ENCODE peak calls at places on chromosomes 7 and 10, in seven cellular contexts. Q is ascending aorta, N is heart left ventricle, B is spleen, F is mammary epithelial cell, U is HAP-1, L is esophagus squamous epithelium. T is an unnamed sample. For H3K27me3, H3K4me1 and H3K9me3, the result is how much of the 10 kb centered on the place peaks cover.

GRCh38 chr7:146176790-146177189 is 60.2 kb downstream of the CNTNAP2 start:
- DNase-seq in B (no peak), N (no peak), F (no peak), Q (no peak), U (no peak), L (no peak), T (no peak)

GRCh38 chr7:150978136-150978789 is at the start of gene KCNH2:
- DNase-seq in F (no peak), N (peak), L (no peak), B (no peak), Q (no peak), U (peak), T (no peak)

GRCh38 chr10:121668336-121669009 is 70.2 kb upstream of the FGFR2 start:
- DNase-seq in B (no peak), L (no peak), N (peak), U (no peak), Q (peak), F (peak), T (peak)

GRCh38 chr10:113386005-113386404 is 166.8 kb upstream of the HABP2 start:
- DNase-seq in N (no peak), F (peak), U (no peak), Q (peak), L (no peak), B (no peak), T (no peak)

GRCh38 chr10:115936926-115937755 is 335.9 kb downstream of the GFRA1 start:
- DNase-seq in B (no peak), Q (no peak), U (no peak), F (peak), L (no peak), N (no peak), T (no peak)

GRCh38 chr10:121988361-121989324 is at the start of gene TACC2:
- DNase-seq in N (no peak), B (no peak), F (no peak), U (no peak), L (no peak), Q (no peak), T (no peak)

GRCh38 chr10:114297136-114297705 is 58.2 kb downstream of the VWA2 start:
- DNase-seq in L (no peak), Q (no peak), F (no peak), U (no peak), N (no peak), B (peak), T (no peak)

GRCh38 chr10:24448351-24449009 is 239.5 kb downstream of the KIAA1217 start:
- DNase-seq in U (no peak), F (peak), L (no peak), B (no peak), Q (no peak), N (no peak), T (no peak)

GRCh38 chr7:135644154-135644553 is 18.2 kb upstream of the STMP1 start:
- DNase-seq in B (no peak), L (no peak), N (no peak), F (no peak), U (no peak), Q (no peak), T (no peak)

GRCh38 chr7:128841961-128842673 is 11.9 kb downstream of the FLNC start:
- DNase-seq in U (peak), B (no peak), L (no peak), F (no peak), N (no peak), Q (no peak), T (no peak)

GRCh38 chr7:27148776-27149641 is 1.4 kb upstream of the HOXA6 start:
- DNase-seq in B (peak), Q (peak), F (peak), L (no peak), U (peak), N (no peak), T (no peak)

GRCh38 chr10:15439381-15439837 is 68.3 kb upstream of the FAM171A1 start:
- DNase-seq in B (no peak), N (peak), F (peak), L (no peak), Q (peak), U (no peak), T (peak)

GRCh38 chr10:71771821-71772617 is 1.3 kb downstream of the VSIR start:
- DNase-seq in Q (peak), U (no peak), B (no peak), F (peak), L (no peak), N (peak), T (no peak)

GRCh38 chr7:94923412-94923811 is 16.0 kb downstream of the PPP1R9A start:
- DNase-seq in Q (no peak), B (no peak), U (no peak), L (no peak), F (no peak), N (no peak), T (no peak)

GRCh38 chr10:69449841-69450240 is 1.4 kb upstream of the TSPAN15 start:
- DNase-seq in N (peak), B (peak), L (no peak), U (peak), Q (peak), F (no peak), T (peak)

GRCh38 chr10:69172241-69172998 is 7.6 kb upstream of the SUPV3L1 start:
- DNase-seq in U (no peak), Q (no peak), L (no peak), B (no peak), N (no peak), F (no peak), T (no peak)

GRCh38 chr10:114730291-114730690 is 72.2 kb upstream of the ABLIM1 start:
- DNase-seq in L (no peak), F (no peak), B (no peak), Q (no peak), N (no peak), U (no peak), T (no peak)

GRCh38 chr7:147276783-147277370 is 1160.3 kb downstream of the CNTNAP2 start:
- DNase-seq in L (no peak), Q (no peak), F (no peak), U (no peak), N (no peak), B (no peak), T (no peak)

GRCh38 chr7:158685727-158686126 is 18.9 kb downstream of the NCAPG2 start:
- DNase-seq in L (no peak), F (no peak), Q (no peak), N (no peak), B (no peak), U (no peak), T (no peak)

GRCh38 chr7:37408241-37408884 is 40.3 kb downstream of the ELMO1 start:
- DNase-seq in L (no peak), U (no peak), Q (no peak), N (no peak), B (no peak), F (no peak), T (no peak)

GRCh38 chr10:15856328-15857000 is 3.8 kb downstream of the MINDY3 start:
- DNase-seq in L (no peak), B (no peak), Q (no peak), N (no peak), F (no peak), U (peak), T (no peak)

GRCh38 chr10:5556576-5556975 is 31.8 kb downstream of the CALML3 start:
- DNase-seq in Q (no peak), F (no peak), L (no peak), N (no peak), U (no peak), B (peak), T (no peak)

GRCh38 chr7:36642414-36642813 is 81.9 kb downstream of the AOAH start:
- DNase-seq in U (no peak), F (no peak), Q (no peak), N (no peak), L (no peak), B (no peak), T (no peak)

GRCh38 chr10:32139223-32140073 is 83.2 kb upstream of the KIF5B start:
- DNase-seq in F (peak), B (peak), L (peak), U (peak), Q (peak), N (peak), T (peak)

GRCh38 chr7:1679326-1679965 is 9.4 kb downstream of the ELFN1 start:
- DNase-seq in B (no peak), F (no peak), U (no peak), L (no peak), Q (no peak), N (peak), T (no peak)

GRCh38 chr7:93574646-93575554 is at the start of gene CALCR:
- DNase-seq in Q (no peak), F (no peak), B (no peak), U (no peak), L (no peak), N (no peak), T (no peak)

GRCh38 chr10:109721401-109722028 is 201.8 kb downstream of the XPNPEP1 start:
- DNase-seq in U (no peak), N (no peak), Q (no peak), L (no peak), B (no peak), F (no peak), T (no peak)

GRCh38 chr7:66756859-66757258 is 16.3 kb downstream of the RABGEF1 start:
- DNase-seq in L (no peak), U (no peak), B (no peak), N (no peak), Q (no peak), F (no peak), T (no peak)

GRCh38 chr7:126804604-126805003 is 448.1 kb downstream of the GRM8 start:
- DNase-seq in U (no peak), L (no peak), F (no peak), N (no peak), Q (no peak), B (no peak), T (no peak)

GRCh38 chr7:94458041-94458440 is 51.6 kb upstream of the CASD1 start:
- DNase-seq in U (no peak), N (no peak), L (no peak), F (no peak), B (no peak), Q (no peak), T (no peak)

GRCh38 chr7:66859794-66860645 is 61.0 kb upstream of the TMEM248 start:
- DNase-seq in B (no peak), U (no peak), F (no peak), N (no peak), L (no peak), Q (no peak), T (no peak)

GRCh38 chr10:117548191-117548668 is 5.7 kb downstream of the EMX2 start:
- DNase-seq in F (no peak), U (no peak), B (no peak), Q (no peak), L (no peak), N (no peak), T (no peak)
- H3K27me3 ChIP-seq in F (half or more), U (under half), B (half or more), Q (under half), L (half or more), N (half or more), T (half or more)

GRCh38 chr7:47538846-47539311 is 43.0 kb downstream of the TNS3 start:
- DNase-seq in N (no peak), U (no peak), Q (no peak), B (peak), L (no peak), F (no peak), T (no peak)

GRCh38 chr7:47540053-47540386 is 41.9 kb downstream of the TNS3 start:
- DNase-seq in Q (no peak), F (no peak), B (no peak), L (no peak), U (no peak), N (no peak), T (no peak)

GRCh38 chr7:47542051-47542450 is 39.9 kb downstream of the TNS3 start:
- DNase-seq in L (no peak), Q (no peak), F (no peak), N (no peak), B (no peak), U (no peak), T (no peak)

GRCh38 chr7:47539398-47540052 is 42.4 kb downstream of the TNS3 start:
- DNase-seq in B (peak), N (no peak), F (no peak), U (no peak), L (no peak), Q (no peak), T (no peak)

DNA sequence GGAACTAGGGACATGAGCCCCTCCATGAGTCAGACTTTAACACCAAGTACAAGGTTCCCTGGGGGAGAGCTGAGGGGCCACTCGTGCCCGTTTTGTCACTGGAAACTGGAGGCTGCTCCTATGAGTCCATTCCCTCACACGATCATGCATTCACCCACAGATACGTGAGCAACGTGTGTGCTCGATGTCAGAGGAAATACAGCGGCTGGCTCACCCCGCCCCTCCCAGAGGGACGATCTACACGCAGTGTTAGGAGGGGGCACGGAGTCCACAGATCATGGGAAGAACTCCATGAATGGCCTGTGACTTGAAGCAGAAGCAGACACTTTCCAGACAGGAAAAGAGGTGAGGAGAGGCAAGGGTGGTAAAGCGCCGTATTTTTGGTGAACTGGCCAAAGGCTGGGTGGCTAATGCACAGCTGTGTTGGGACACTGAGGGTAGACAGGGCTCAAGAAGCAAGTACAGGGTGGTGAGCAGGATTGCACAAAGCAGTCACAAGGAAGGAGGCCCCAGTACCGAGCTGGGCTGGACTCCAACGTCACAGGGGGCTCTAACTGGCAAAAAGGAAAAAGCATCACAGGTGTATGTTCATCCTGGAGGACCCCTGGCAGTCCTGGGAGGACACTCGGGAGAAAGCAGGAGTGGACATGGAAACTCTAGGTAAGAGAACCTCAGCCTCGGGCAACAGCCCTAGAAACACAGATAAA is 41.4 kb downstream of the TNS3 start:
- DNase-seq in F (no peak), U (no peak), L (no peak), N (no peak), Q (no peak), B (peak), T (no peak)
- H3K4me1 ChIP-seq in F (under half), U (under half), L (under half), N (under half), Q (under half), B (under half), T (under half)

DNA sequence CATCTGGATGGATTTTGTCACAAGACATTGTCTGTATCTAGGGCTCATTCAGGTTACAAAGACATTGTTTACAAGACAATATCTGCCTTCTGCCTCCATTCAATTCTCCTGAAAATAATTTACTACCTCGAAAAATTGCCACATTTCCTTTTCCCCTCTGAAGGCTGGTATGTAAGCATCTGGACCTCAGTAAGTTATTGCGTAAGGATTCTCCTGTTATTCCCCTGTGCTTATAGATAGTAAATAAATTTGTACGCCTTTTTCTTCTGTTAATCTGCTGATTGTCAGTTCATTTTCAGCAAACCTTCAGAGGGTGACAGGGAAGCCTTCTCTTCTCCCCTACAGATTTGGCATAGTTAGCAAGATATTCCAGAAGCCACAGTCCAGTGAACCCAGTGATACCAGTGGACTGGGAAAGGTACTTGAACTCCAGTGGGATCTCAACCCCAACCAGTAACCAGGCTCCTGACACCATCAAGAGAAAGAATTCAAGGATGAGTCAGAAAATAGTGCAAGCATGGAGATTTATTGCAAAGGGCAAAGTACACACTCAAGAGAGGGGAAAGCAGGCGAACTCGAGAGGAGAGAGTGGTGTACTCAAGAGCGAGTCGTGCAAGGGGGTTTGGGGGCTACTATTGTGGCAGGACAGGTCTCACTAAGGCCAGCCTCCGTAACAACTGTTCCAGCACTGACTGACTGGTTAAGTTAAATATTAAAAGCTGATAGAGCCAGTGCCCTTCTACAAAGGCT is 706.8 kb upstream of the GHITM start:
- DNase-seq in U (no peak), L (no peak), N (no peak), Q (no peak), B (no peak), F (no peak), T (no peak)
- H3K9me3 ChIP-seq in U (under half), L (under half), N (under half), Q (under half), B (under half), F (under half), T (under half)

GRCh38 chr10:101094113-101094512 is 32.3 kb downstream of the KAZALD1 start:
- DNase-seq in L (no peak), N (no peak), Q (no peak), U (no peak), B (no peak), F (no peak), T (no peak)

GRCh38 chr10:101096378-101096777 is 34.6 kb downstream of the KAZALD1 start:
- DNase-seq in Q (no peak), U (no peak), N (no peak), F (no peak), B (no peak), L (no peak), T (no peak)

GRCh38 chr10:101097881-101098280 is 33.2 kb upstream of the TLX1 start:
- DNase-seq in B (no peak), L (no peak), N (no peak), Q (no peak), U (no peak), F (no peak), T (no peak)

GRCh38 chr10:101092742-101093386 is 31.1 kb downstream of the KAZALD1 start:
- DNase-seq in L (no peak), B (no peak), F (no peak), U (no peak), Q (no peak), N (no peak), T (no peak)

GRCh38 chr10:101095550-101096213 is 33.9 kb downstream of the KAZALD1 start:
- DNase-seq in L (no peak), Q (peak), U (peak), N (peak), B (peak), F (peak), T (peak)
- H3K27me3 ChIP-seq in L (half or more), Q (under half), U (under half), N (under half), B (under half), F (under half), T (under half)

GRCh38 chr10:34717429-34717828 is 97.7 kb downstream of the PARD3 start:
- DNase-seq in N (no peak), U (peak), Q (no peak), F (no peak), B (no peak), L (no peak), T (no peak)
- H3K4me1 ChIP-seq in N (under half), U (under half), Q (under half), F (under half), B (under half), L (under half), T (under half)

GRCh38 chr10:17652585-17652984 is 8.6 kb downstream of the STAM start:
- DNase-seq in U (no peak), F (peak), N (no peak), B (no peak), Q (no peak), L (no peak), T (no peak)
- H3K9me3 ChIP-seq in U (under half), F (under half), N (under half), B (under half), Q (under half), L (under half), T (under half)

GRCh38 chr10:133026726-133027395 is 60.9 kb upstream of the ADGRA1 start:
- DNase-seq in F (no peak), Q (no peak), L (no peak), B (no peak), N (no peak), U (no peak), T (no peak)
- H3K27me3 ChIP-seq in F (under half), Q (under half), L (half or more), B (under half), N (under half), U (under half), T (under half)

DNA sequence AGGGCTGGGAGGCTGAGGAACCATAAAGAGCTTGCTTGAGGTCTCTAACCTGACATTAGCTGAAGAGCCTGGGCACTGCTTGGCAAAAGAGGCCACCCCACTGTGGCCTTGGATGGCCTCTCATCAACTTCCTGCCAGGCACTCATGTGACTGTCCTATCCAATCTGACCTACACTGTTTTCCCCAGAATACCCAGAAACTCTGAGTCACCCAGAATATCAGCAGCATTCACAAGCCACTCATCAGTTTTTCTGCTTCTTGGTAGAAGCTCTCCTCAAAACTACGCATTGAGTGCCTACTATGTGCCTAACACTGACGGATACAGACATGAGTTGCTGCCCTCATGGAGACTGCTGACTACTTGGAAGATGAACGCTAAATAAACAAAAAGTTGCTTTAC is 4.1 kb upstream of the NT5C2 start:
- DNase-seq in L (no peak), F (peak), N (peak), B (peak), U (no peak), Q (peak), T (no peak)
- H3K4me1 ChIP-seq in L (under half), F (under half), N (half or more), B (under half), U (under half), Q (under half), T (under half)

GRCh38 chr10:133481657-133482056 is 27.9 kb downstream of the SCART1 start:
- DNase-seq in Q (no peak), F (no peak), U (no peak), N (no peak), B (no peak), L (no peak), T (no peak)
- H3K9me3 ChIP-seq in Q (under half), F (under half), U (under half), N (under half), B (under half), L (under half), T (under half)

DNA sequence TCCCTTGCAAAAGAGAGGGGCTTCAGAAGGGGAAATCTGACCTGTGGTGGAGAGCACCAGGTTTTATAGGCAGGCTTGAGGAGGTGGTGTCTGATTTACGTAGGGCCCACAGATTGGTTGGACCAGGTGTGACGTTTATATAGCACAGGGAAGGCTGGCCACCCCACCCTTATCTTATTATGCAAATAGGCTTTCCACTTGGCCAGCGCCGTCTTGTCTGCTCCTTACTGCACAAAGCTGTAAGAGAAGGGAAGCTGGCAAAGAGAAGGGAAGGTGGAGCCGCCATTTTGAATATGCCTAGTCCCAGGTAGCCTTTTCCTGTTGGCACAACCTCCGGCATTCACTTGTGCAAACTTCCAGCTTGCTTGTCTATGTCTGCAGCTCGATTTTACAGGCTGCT is 221.4 kb downstream of the GATA3 start:
- DNase-seq in F (no peak), U (no peak), Q (no peak), B (no peak), N (no peak), L (no peak), T (no peak)
- H3K27me3 ChIP-seq in F (under half), U (under half), Q (under half), B (under half), N (under half), L (under half), T (under half)

T was measured in iPS DF 6.9.